ENCODE peak calls at places on chromosomes 4 and X, in nine cellular contexts. H is mesothelial cell of epicardium, I is H9, Z is tibial artery, G is left ventricle myocardium inferior, S is RWPE1, C is cardiac muscle cell, Q is OCI-LY7, O is Calu3. B is an unnamed sample.

GRCh38 chr4:89173336-89174090 is 62.2 kb downstream of the TIGD2 start:
- DNase-seq in O (no peak), I (no peak), H (no peak), G (no peak), S (no peak), Z (no peak), C (peak; percentile 60), Q (no peak), B (no peak)

GRCh38 chr4:4633431-4633830 is 91.6 kb upstream of the STX18 start:
- DNase-seq in Q (no peak), H (no peak), I (no peak), S (no peak), G (no peak), Z (no peak), O (no peak), C (no peak), B (no peak)

GRCh38 chr4:36215627-36216026 is 28.7 kb downstream of the ARAP2 start:
- DNase-seq in H (no peak), Q (no peak), Z (no peak), O (no peak), C (no peak), G (no peak), S (no peak), I (no peak), B (no peak)

GRCh38 chr4:5511791-5512190 is 196.6 kb downstream of the EVC2 start:
- DNase-seq in G (no peak), Q (no peak), C (no peak), Z (no peak), I (no peak), S (no peak), O (no peak), H (no peak), B (no peak)

GRCh38 chr4:23614284-23614892 is 275.5 kb downstream of the PPARGC1A start:
- DNase-seq in C (peak; percentile 22), S (no peak), H (no peak), G (no peak), Z (no peak), O (peak; percentile 5), Q (peak; percentile 51), I (peak; percentile 62), B (no peak)

GRCh38 chr4:52037730-52038108 is 380 bp downstream of the SGCB start:
- DNase-seq in Z (peak; percentile 29), C (peak; percentile 75), I (peak; percentile 64), G (peak; percentile 33), S (peak; percentile 22), H (peak; percentile 49), O (no peak), Q (peak; percentile 51), B (peak; percentile 48)

GRCh38 chr4:176879370-176880116 is 86.8 kb upstream of the VEGFC start:
- DNase-seq in O (no peak), S (no peak), G (no peak), Z (no peak), I (no peak), H (no peak), C (no peak), Q (no peak), B (no peak)

GRCh38 chr4:175412161-175412560 is 399.9 kb downstream of the GPM6A start:
- DNase-seq in O (no peak), Z (no peak), H (no peak), C (no peak), I (no peak), Q (no peak), G (no peak), S (no peak), B (no peak)

GRCh38 chr4:13543648-13544555 is at the start of gene NKX3-2:
- DNase-seq in H (peak; percentile 58), O (no peak), Z (no peak), S (no peak), I (no peak), Q (no peak), C (peak; percentile 76), G (no peak), B (peak; percentile 60)

GRCh38 chrX:43633081-43633480 is 23.0 kb upstream of the MAOA start:
- DNase-seq in O (no peak), I (no peak), Z (no peak), C (no peak), S (no peak), H (no peak), Q (no peak), G (no peak), B (no peak)

GRCh38 chr4:52883183-52883621 is 21.1 kb downstream of the RASL11B start:
- DNase-seq in O (no peak), C (no peak), Q (no peak), H (no peak), S (no peak), G (no peak), I (no peak), Z (no peak), B (no peak)

GRCh38 chr4:77579406-77580076 is 26.1 kb upstream of the CXCL13 start:
- DNase-seq in C (no peak), Q (no peak), S (peak; percentile 92), Z (no peak), H (no peak), O (no peak), I (no peak), G (no peak), B (no peak)

GRCh38 chrX:69424161-69424560 is 80.0 kb upstream of the NALF2 start:
- DNase-seq in C (peak; percentile 8), H (no peak), I (no peak), G (no peak), Z (no peak), O (peak; percentile 1), Q (peak; percentile 5), S (no peak), B (no peak)

GRCh38 chr4:180091710-180092109 is 2151.5 kb upstream of the TENM3 start:
- DNase-seq in S (no peak), C (no peak), I (no peak), O (no peak), G (no peak), Q (no peak), Z (no peak), H (no peak), B (no peak)

GRCh38 chr4:74524985-74525384 is 80.0 kb downstream of the AREG start:
- DNase-seq in S (no peak), Z (no peak), Q (no peak), I (no peak), G (no peak), C (no peak), H (no peak), O (no peak), B (no peak)

GRCh38 chr4:19803406-19803805 is 448.3 kb upstream of the SLIT2 start:
- DNase-seq in O (no peak), C (no peak), Z (no peak), Q (no peak), G (no peak), S (no peak), I (no peak), H (no peak), B (no peak)

GRCh38 chrX:144334577-144334976 is 450.7 kb downstream of the UBE2NL start:
- DNase-seq in Z (no peak), I (peak; percentile 42), G (no peak), H (no peak), O (no peak), Q (peak; percentile 7), C (no peak), S (no peak), B (no peak)

GRCh38 chrX:130083656-130084382 is 26.5 kb downstream of the ELF4 start:
- DNase-seq in Q (peak; percentile 49), I (no peak), H (no peak), C (no peak), O (no peak), Z (no peak), G (no peak), S (no peak), B (no peak)

GRCh38 chrX:41695464-41695863 is 6.7 kb downstream of the GPR34 start:
- DNase-seq in G (no peak), Q (no peak), C (no peak), H (no peak), O (no peak), I (no peak), Z (no peak), S (no peak), B (no peak)

GRCh38 chr4:56655209-56655626 is 25.9 kb downstream of the HOPX start:
- DNase-seq in I (peak; percentile 50), G (peak; percentile 24), S (peak; percentile 20), H (peak; percentile 46), O (peak; percentile 20), Z (no peak), Q (no peak), C (peak; percentile 37), B (no peak)

GRCh38 chr4:150960818-150961217 is 54.3 kb downstream of the LRBA start:
- DNase-seq in H (no peak), Z (no peak), Q (peak; percentile 21), I (peak; percentile 69), S (no peak), O (peak; percentile 53), C (no peak), G (no peak), B (peak; percentile 39)
- TF ChIP-seq CTCF in H (no peak), Z (no peak), Q (peak; percentile 70), I (peak; percentile 69), S (peak; percentile 16), O (peak; percentile 31), C (peak; percentile 69), G (peak; percentile 44), B (peak; percentile 57)

DNA sequence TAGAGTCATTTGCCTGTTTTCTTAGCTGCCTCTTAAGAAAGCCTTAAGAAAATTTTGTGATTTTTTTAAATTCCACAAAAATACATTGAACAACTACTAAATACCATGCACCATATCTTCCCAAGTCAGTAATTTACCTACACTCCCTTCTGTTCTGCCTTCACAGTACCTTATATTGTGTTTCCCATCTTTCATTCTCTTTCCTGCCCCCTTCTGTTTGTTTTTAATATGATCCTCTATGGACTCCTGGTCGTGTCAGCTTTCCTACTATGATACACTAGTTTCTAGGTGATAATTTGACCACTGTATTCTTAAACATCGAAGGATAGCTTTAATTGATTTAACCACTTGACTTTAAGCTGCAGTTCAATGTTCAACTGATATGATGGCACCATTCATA is 297.7 kb upstream of the HAND2 start:
- DNase-seq in C (no peak), Q (no peak), Z (no peak), S (no peak), H (no peak), G (no peak), O (no peak), I (no peak), B (no peak)
- TF ChIP-seq CTCF in C (peak; percentile 6), Q (peak; percentile 22), Z (peak; percentile 10), S (no peak), H (no peak), G (peak; percentile 31), O (no peak), I (peak; percentile 43), B (no peak)

GRCh38 chrX:119948381-119948780 is 4.8 kb upstream of the NKAP start:
- DNase-seq in Z (no peak), Q (no peak), G (no peak), I (no peak), S (no peak), H (no peak), C (no peak), O (no peak), B (no peak)
- TF ChIP-seq CTCF in Z (no peak), Q (peak; percentile 67), G (no peak), I (peak; percentile 47), S (no peak), H (no peak), C (no peak), O (no peak), B (peak; percentile 22)

DNA sequence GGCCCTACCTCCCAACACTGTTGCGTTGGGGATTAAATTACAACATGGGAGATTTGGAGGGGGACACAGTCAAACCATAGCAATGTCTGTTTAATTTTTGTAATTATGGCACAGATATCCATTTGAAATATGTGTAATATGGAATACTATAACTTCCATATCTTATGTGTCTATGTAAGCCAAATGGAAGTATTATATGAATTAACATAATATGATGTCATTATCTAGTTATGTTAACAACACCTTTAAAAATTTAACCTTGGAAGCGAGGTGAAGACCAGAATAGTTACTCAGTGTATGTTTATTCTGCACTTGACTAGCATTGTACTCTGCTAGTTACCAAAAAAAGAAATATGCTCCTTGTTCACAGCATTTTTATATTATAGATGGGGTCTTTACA is 4.3 kb downstream of the SMARCA5 start:
- DNase-seq in Z (no peak), O (no peak), H (no peak), I (no peak), Q (no peak), S (no peak), G (no peak), C (no peak), B (no peak)
- TF ChIP-seq CTCF in Z (no peak), O (no peak), H (no peak), I (no peak), Q (no peak), S (no peak), G (no peak), C (no peak), B (no peak)

B was measured in GM13977.